ENCODE peak calls at places on chromosome 13, in five cellular contexts. W, Q, S, M and Z are unnamed samples. For H3K36me3, the result is how much of the 10 kb centered on the place peaks cover.

GRCh38 chr13:25401958-25402357 is 30.2 kb downstream of the ATP8A2 start:
- DNase-seq in S (no peak), M (no peak), Q (no peak), W (no peak), Z (no peak)

GRCh38 chr13:43797869-43798268 is 11.1 kb upstream of the ENOX1 start:
- DNase-seq in W (no peak), S (no peak), M (no peak), Q (no peak), Z (no peak)

GRCh38 chr13:23811366-23812027 is 77.7 kb downstream of the MIPEP start:
- DNase-seq in Q (no peak), M (no peak), S (no peak), W (no peak), Z (no peak)

GRCh38 chr13:29572575-29572974 is 22.9 kb downstream of the SLC7A1 start:
- DNase-seq in M (no peak), Q (no peak), S (peak), W (no peak), Z (no peak)

GRCh38 chr13:34357435-34358232 is 539.7 kb downstream of the RFC3 start:
- DNase-seq in Q (no peak), M (no peak), W (no peak), S (no peak), Z (no peak)

GRCh38 chr13:60411464-60411863 is 14.4 kb downstream of the TDRD3 start:
- DNase-seq in S (no peak), W (no peak), Q (no peak), M (no peak), Z (no peak)

GRCh38 chr13:63910406-63910957 is 2494.8 kb upstream of the PCDH20 start:
- DNase-seq in W (no peak), S (no peak), Q (no peak), M (peak), Z (no peak)

GRCh38 chr13:38899581-38899980 is 91.0 kb downstream of the STOML3 start:
- DNase-seq in W (no peak), S (no peak), Q (no peak), M (no peak), Z (no peak)

GRCh38 chr13:42075517-42075916 is 27.1 kb downstream of the DGKH start:
- DNase-seq in M (no peak), Q (no peak), W (no peak), S (no peak), Z (no peak)

GRCh38 chr13:60970736-60971135 is 444.9 kb downstream of the PCDH20 start:
- DNase-seq in M (no peak), W (no peak), S (no peak), Q (no peak), Z (no peak)

GRCh38 chr13:22002893-22003292 is 332.0 kb downstream of the FGF9 start:
- DNase-seq in W (no peak), S (no peak), M (no peak), Q (no peak), Z (no peak)

GRCh38 chr13:111963031-111963430 is 103.9 kb upstream of the SOX1 start:
- DNase-seq in S (no peak), Q (no peak), M (no peak), W (no peak), Z (no peak)

GRCh38 chr13:25171170-25171516 is 945 bp downstream of the AMER2 start:
- DNase-seq in S (no peak), M (no peak), W (no peak), Q (no peak), Z (no peak)

GRCh38 chr13:106566682-106567420 is 1.1 kb downstream of the ARGLU1 start:
- DNase-seq in S (peak), Q (no peak), W (no peak), M (no peak), Z (peak)

GRCh38 chr13:25886438-25887214 is 165.2 kb downstream of the SHISA2 start:
- DNase-seq in Q (no peak), M (no peak), S (no peak), W (no peak), Z (no peak)

GRCh38 chr13:44752184-44752583 is 176.1 kb upstream of the TSC22D1 start:
- DNase-seq in M (no peak), Q (no peak), W (no peak), S (no peak), Z (no peak)

GRCh38 chr13:110628477-110628793 is 13.1 kb downstream of the NAXD start:
- DNase-seq in M (no peak), W (no peak), S (peak), Q (no peak), Z (no peak)

GRCh38 chr13:47719164-47719563 is 281.9 kb downstream of the SUCLA2 start:
- DNase-seq in Q (no peak), W (no peak), M (no peak), S (no peak), Z (no peak)

GRCh38 chr13:36862002-36862706 is 43.1 kb downstream of the RFXAP start:
- DNase-seq in S (no peak), M (no peak), Q (no peak), W (no peak), Z (no peak)

GRCh38 chr13:99389520-99390304 is 82.5 kb upstream of the GPR183 start:
- DNase-seq in S (no peak), Q (no peak), M (no peak), W (no peak), Z (no peak)

GRCh38 chr13:75744127-75744526 is 108.0 kb downstream of the LMO7 start:
- DNase-seq in W (no peak), S (no peak), Q (no peak), M (no peak), Z (no peak)

GRCh38 chr13:75748874-75749273 is 112.7 kb downstream of the LMO7 start:
- DNase-seq in Q (no peak), W (no peak), S (no peak), M (no peak), Z (no peak)

GRCh38 chr13:75749407-75749806 is 113.3 kb downstream of the LMO7 start:
- DNase-seq in Q (no peak), S (no peak), M (no peak), W (no peak), Z (no peak)

GRCh38 chr13:75740008-75740407 is 103.9 kb downstream of the LMO7 start:
- DNase-seq in M (no peak), W (no peak), Q (no peak), S (no peak), Z (no peak)

DNA sequence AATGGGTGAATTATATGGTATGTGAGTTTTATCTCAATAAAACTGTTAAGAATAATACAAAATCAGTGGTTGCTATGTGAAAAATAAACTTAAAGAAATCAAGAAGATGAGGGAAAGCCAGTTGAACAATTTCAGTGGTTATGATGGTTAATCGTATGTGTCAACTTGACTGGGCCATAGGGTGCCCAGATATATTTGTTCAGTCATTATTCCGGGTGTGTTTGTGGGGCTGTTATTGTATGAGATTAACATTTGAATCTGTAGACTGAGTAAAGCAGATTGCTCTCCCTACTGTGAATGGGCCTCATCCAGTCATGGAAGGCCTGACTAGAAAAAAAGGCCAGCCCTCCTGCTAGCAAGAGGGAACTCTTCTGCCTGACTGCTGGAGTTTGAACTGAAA is 109.3 kb downstream of the LMO7 start:
- DNase-seq in Q (no peak), S (no peak), M (no peak), W (no peak), Z (no peak)
- TF ChIP-seq POLR2A in Q (no peak), S (no peak), M (no peak), W (no peak), Z (no peak)

GRCh38 chr13:114244637-114245036 is 9.9 kb downstream of the CDC16 start:
- DNase-seq in Q (no peak), W (no peak), S (no peak), M (no peak), Z (no peak)

GRCh38 chr13:114248011-114248410 is 13.3 kb downstream of the CDC16 start:
- DNase-seq in W (no peak), Q (no peak), S (no peak), M (no peak), Z (no peak)

DNA sequence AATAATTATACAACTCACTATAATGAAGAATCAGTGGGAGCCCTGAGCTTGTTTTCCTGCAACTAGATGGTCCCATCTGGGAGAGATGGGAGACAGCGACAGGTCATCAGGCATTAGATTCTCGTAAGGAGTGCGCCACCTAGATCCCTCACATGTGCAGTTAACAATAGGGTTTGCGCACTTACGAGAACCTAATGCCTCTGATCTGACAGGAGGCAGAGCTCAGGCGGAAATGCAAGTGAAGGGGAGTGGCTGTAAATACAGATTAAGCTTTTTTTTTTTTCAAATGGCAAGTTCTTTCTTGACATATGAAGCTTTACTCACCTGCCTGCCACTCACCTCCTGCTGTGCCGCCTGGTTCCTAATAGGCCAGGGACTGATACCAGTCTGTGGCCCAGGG is 14.4 kb downstream of the CDC16 start:
- DNase-seq in S (no peak), W (no peak), Q (no peak), M (peak), Z (peak)
- H3K36me3 ChIP-seq in S (half or more), W (half or more), Q (under half), M (under half), Z (half or more)

DNA sequence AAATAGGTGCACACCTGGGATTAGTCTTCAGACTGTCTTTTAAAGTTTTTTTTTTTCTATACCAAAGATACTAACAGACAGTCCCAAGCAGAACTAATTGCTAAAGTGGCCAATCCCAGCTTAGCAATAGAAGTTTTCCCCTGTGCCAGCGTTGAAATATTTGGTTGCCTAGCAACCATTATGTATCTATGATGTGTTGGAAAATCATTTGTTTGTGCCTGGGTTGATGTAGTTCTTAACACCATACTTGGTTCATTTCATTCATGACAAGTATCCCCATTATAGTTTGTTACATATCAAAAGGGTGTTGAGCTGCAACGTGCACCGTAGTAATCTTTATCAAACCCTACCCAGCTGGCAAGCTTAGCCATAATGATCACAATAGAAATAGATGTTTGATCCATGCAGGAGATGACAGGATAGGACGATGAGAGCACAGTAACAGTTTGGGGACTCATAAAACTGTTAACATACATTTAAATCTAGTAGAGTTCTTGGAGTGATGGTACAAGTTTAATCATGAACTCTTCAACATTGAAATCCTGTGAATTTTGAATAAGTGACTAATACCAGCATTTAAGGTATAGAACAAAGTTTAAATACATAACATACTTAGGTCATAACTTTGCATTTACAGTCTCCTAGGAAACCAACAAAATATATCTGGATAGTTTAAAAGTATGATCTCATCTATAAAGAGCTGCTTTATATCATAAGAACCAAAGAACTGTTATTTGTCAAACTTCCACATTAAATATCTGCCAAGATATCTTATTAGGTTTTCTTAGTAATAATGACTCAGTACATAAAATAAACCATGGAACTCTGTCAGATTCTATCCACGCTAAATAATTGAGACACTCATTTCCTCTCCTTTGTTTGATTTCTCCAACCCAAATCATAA is 73.4 kb downstream of the MBNL2 start:
- DNase-seq in Q (no peak), M (no peak), W (peak), S (no peak), Z (no peak)
- TF ChIP-seq POLR2AphosphoS5 in Q (no peak), M (no peak), W (no peak), S (no peak), Z (no peak)

GRCh38 chr13:39955560-39955959 is 300.1 kb downstream of the COG6 start:
- DNase-seq in W (no peak), M (no peak), S (no peak), Q (no peak), Z (no peak)
- TF ChIP-seq POLR2A in W (no peak), M (no peak), S (no peak), Q (no peak), Z (no peak)

GRCh38 chr13:102854675-102855074 is 8.8 kb downstream of the ERCC5 start:
- DNase-seq in Q (no peak), W (no peak), M (no peak), S (no peak), Z (no peak)

GRCh38 chr13:102852556-102852955 is 6.7 kb downstream of the ERCC5 start:
- DNase-seq in M (no peak), W (no peak), S (no peak), Q (no peak), Z (no peak)

GRCh38 chr13:102856603-102857002 is 10.8 kb downstream of the ERCC5 start:
- DNase-seq in S (no peak), W (no peak), Q (no peak), M (no peak), Z (peak)
- H3K36me3 ChIP-seq in S (half or more), W (half or more), Q (under half), M (under half), Z (under half)

DNA sequence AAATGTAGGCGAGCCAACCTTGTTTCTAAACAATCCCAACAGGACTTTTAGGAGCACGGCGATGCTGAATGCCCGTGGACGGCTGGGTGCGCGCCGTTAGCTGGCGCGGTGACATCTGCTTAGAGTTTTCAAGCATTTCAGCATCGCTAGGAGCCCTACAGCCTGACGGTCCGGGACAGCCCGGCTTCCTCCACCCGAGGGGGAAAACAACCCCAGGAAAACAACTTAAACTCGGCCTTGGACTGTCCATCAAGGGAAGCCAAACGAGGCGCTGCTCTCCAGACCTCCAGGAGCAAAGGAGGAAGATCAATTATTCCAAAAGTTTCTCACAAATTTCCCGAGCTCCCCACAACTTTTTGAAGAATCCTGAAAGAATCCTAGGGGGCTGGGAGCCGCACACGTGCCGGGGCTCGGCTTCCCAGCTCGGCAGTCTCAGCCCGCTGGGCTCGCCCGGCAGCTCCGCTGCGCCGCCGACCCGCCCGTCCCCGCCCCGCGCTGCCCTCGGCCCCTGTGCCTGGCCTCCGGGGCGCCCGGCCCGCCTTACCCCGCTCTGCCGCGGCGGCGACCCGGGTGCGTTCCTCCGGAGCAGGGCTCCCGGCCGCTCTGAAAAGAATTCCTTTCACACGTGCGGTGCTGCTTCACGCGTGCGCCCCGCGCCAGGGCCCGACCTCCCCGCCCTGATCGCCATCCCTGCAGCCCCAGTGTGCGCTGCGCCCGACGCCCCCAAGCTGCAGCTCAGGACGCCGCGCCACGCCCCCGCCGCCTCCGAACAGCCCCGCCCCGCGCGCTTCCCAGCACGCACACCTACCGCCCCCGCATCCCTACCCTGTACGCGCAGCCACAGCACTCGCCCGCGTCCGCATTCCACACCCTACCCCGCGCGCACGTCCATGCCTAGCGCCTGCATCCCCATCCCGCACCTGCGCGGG is at the start of gene GJA3:
- DNase-seq in S (no peak), W (peak), Q (no peak), M (peak), Z (no peak)
- TF ChIP-seq POLR2AphosphoS5 in S (no peak), W (no peak), Q (no peak), M (no peak), Z (no peak)

GRCh38 chr13:102800145-102801041 is 1.5 kb downstream of the BIVM start:
- DNase-seq in Q (peak), S (peak), M (peak), W (peak), Z (peak)
- TF ChIP-seq POLR2A in Q (no peak), S (peak), M (no peak), W (peak), Z (no peak)

GRCh38 chr13:113822956-113823744 is 40.7 kb downstream of the GAS6 start:
- DNase-seq in W (no peak), Q (no peak), M (no peak), S (no peak), Z (no peak)
- H3K36me3 ChIP-seq in W (under half), Q (under half), M (under half), S (under half), Z (half or more)